ENCODE peak calls at places on chromosomes 1 and 21, in nine cellular contexts. A, U, G, K, Y, M, I, T and H are unnamed samples.

GRCh38 chr1:192539450-192540132 is 36.0 kb upstream of the RGS1 start:
- DNase-seq in K (peak; percentile 93), I (no peak), G (peak; percentile 89), U (peak; percentile 87), Y (peak; percentile 98), M (no peak), T (no peak), A (peak; percentile 98), H (peak; percentile 97)

GRCh38 chr1:91697322-91698260 is 188.4 kb downstream of the TGFBR3 start:
- DNase-seq in I (no peak), K (peak; percentile 96), G (no peak), M (no peak), A (peak; percentile 86), Y (peak; percentile 92), U (no peak), T (no peak), H (no peak)

GRCh38 chr1:198123146-198123545 is 33.7 kb upstream of the NEK7 start:
- DNase-seq in Y (peak; percentile 92), K (peak; percentile 56), I (no peak), T (no peak), U (no peak), G (no peak), A (peak; percentile 87), M (no peak), H (no peak)

GRCh38 chr1:163083690-163084089 is 14.5 kb downstream of the RGS4 start:
- DNase-seq in Y (no peak), U (no peak), M (no peak), K (peak; percentile 81), A (no peak), I (no peak), T (no peak), G (peak; percentile 19), H (no peak)

GRCh38 chr1:15830284-15830657 is 17.2 kb upstream of the SPEN start:
- DNase-seq in G (no peak), U (no peak), K (no peak), I (no peak), A (no peak), Y (no peak), M (no peak), T (no peak), H (no peak)

GRCh38 chr1:62198069-62198780 is 3.6 kb downstream of the L1TD1 start:
- DNase-seq in Y (no peak), U (no peak), G (no peak), M (peak; percentile 89), T (no peak), A (no peak), I (no peak), K (no peak), H (no peak)

GRCh38 chr1:167612986-167613385 is 17.0 kb upstream of the RCSD1 start:
- DNase-seq in K (no peak), A (no peak), Y (no peak), G (no peak), U (no peak), I (no peak), T (no peak), M (no peak), H (no peak)

GRCh38 chr1:95578462-95578861 is 344.5 kb downstream of the RWDD3 start:
- DNase-seq in U (no peak), Y (no peak), G (no peak), M (no peak), T (no peak), K (peak; percentile 26), I (no peak), A (peak; percentile 8), H (no peak)

GRCh38 chr1:50779811-50780210 is 180.3 kb downstream of the FAF1 start:
- DNase-seq in U (no peak), Y (no peak), G (no peak), M (no peak), T (no peak), A (no peak), I (peak; percentile 14), K (no peak), H (no peak)

GRCh38 chr1:100511058-100511457 is 26.9 kb upstream of the GPR88 start:
- DNase-seq in U (no peak), G (no peak), I (no peak), M (no peak), A (no peak), K (no peak), T (no peak), Y (no peak), H (no peak)

GRCh38 chr1:10957151-10957550 is 55.3 kb upstream of the TARDBP start:
- DNase-seq in U (no peak), T (no peak), A (no peak), M (no peak), Y (no peak), K (no peak), G (no peak), I (no peak), H (no peak)

GRCh38 chr1:10958614-10959013 is 53.8 kb upstream of the TARDBP start:
- DNase-seq in M (peak; percentile 96), K (no peak), Y (no peak), I (no peak), T (no peak), A (no peak), G (no peak), U (no peak), H (no peak)

GRCh38 chr1:10962483-10962882 is 50.0 kb upstream of the TARDBP start:
- DNase-seq in Y (peak; percentile 44), K (no peak), I (no peak), T (no peak), U (no peak), M (no peak), G (no peak), A (no peak), H (no peak)

GRCh38 chr1:10960954-10961833 is 51.3 kb upstream of the TARDBP start:
- DNase-seq in K (peak; percentile 51), G (peak; percentile 23), M (peak; percentile 98), T (peak; percentile 93), Y (peak; percentile 75), U (no peak), A (peak; percentile 71), I (peak; percentile 86), H (no peak)

GRCh38 chr1:10960406-10960805 is 52.0 kb upstream of the TARDBP start:
- DNase-seq in A (no peak), K (no peak), G (no peak), Y (no peak), I (no peak), U (no peak), T (peak; percentile 82), M (peak; percentile 55), H (no peak)
- TF ChIP-seq CTCF in A (no peak), K (no peak), G (no peak), Y (no peak), I (no peak), U (no peak), T (no peak), M (no peak), H (no peak)

GRCh38 chr21:45140346-45140940 is 66.1 kb downstream of the ADARB1 start:
- DNase-seq in M (peak; percentile 95), G (peak; percentile 74), A (peak; percentile 96), I (peak; percentile 84), U (peak; percentile 52), Y (peak; percentile 96), T (peak; percentile 87), K (peak; percentile 92), H (peak; percentile 76)

GRCh38 chr21:45138199-45139002 is 64.0 kb downstream of the ADARB1 start:
- DNase-seq in K (peak; percentile 73), U (no peak), G (no peak), A (peak; percentile 80), Y (peak; percentile 77), M (peak; percentile 92), I (peak; percentile 80), T (peak; percentile 80), H (no peak)

GRCh38 chr21:45137612-45137937 is 63.2 kb downstream of the ADARB1 start:
- DNase-seq in I (no peak), K (no peak), T (no peak), G (no peak), Y (no peak), A (no peak), U (no peak), M (no peak), H (no peak)

GRCh38 chr21:45141507-45141906 is 67.1 kb downstream of the ADARB1 start:
- DNase-seq in A (no peak), U (no peak), G (no peak), M (peak; percentile 24), Y (no peak), K (no peak), T (no peak), I (no peak), H (no peak)

DNA sequence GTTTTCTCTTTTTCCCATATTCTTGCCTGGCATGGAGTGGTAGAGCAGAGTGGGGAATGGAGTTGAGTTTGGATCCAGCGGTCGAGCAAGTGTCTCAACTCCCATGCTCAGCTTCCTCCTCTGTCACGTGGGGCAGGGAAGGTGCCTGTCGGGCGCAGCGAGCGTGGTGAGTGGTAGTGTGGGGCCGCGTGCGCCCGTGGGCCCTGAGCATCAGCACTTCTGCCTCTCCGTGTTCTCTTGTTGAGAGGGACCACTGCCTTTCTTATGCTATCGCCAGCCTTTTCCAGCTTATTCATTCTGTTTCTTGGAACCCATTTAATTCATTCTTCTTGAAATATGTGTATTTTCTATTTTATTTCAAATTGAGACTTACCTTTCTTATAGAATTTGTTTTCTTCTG is 65.1 kb downstream of the ADARB1 start:
- DNase-seq in I (no peak), T (no peak), U (no peak), A (no peak), Y (no peak), M (peak; percentile 42), G (no peak), K (no peak), H (no peak)
- H3K4me3 ChIP-seq in I (no peak overlapping the region), T (no peak overlapping the region), U (no peak overlapping the region), A (no peak overlapping the region), Y (no peak overlapping the region), M (no peak overlapping the region), G (no peak overlapping the region), K (no peak overlapping the region), H (no peak overlapping the region)

GRCh38 chr1:164774413-164774812 is 215.4 kb downstream of the PBX1 start:
- DNase-seq in A (no peak), I (no peak), K (peak; percentile 30), G (no peak), U (no peak), Y (no peak), M (no peak), T (no peak), H (no peak)
- TF ChIP-seq CTCF in A (peak; percentile 10), I (peak; percentile 38), K (peak; percentile 14), G (no peak), U (no peak), Y (no peak), M (peak; percentile 60), T (peak; percentile 8), H (peak; percentile 36)

GRCh38 chr1:154941332-154941995 is 4.9 kb upstream of the PMVK start:
- DNase-seq in I (peak; percentile 54), U (no peak), K (no peak), T (no peak), G (no peak), A (no peak), M (peak; percentile 69), Y (no peak), H (no peak)

GRCh38 chr1:154943649-154944421 is 7.3 kb upstream of the PMVK start:
- DNase-seq in M (peak; percentile 84), G (no peak), U (no peak), I (peak; percentile 67), Y (peak; percentile 42), T (peak; percentile 61), A (peak; percentile 38), K (no peak), H (no peak)

GRCh38 chr1:154945962-154946850 is 9.7 kb upstream of the PMVK start:
- DNase-seq in T (peak; percentile 46), Y (no peak), A (no peak), K (no peak), G (no peak), M (no peak), I (no peak), U (no peak), H (no peak)

GRCh38 chr1:154945160-154945961 is 8.8 kb upstream of the PMVK start:
- DNase-seq in K (no peak), G (no peak), M (no peak), U (no peak), I (no peak), T (peak; percentile 43), A (no peak), Y (no peak), H (no peak)

GRCh38 chr1:154944422-154945159 is 8.1 kb upstream of the PMVK start:
- DNase-seq in A (no peak), M (no peak), K (no peak), T (peak; percentile 43), I (no peak), U (no peak), Y (peak; percentile 26), G (no peak), H (no peak)
- H3K4me3 ChIP-seq in A (no peak overlapping the region), M (no peak overlapping the region), K (no peak overlapping the region), T (no peak overlapping the region), I (peak overlapping the region; percentile 67), U (no peak overlapping the region), Y (no peak overlapping the region), G (no peak overlapping the region), H (no peak overlapping the region)